ENCODE peak calls at places on chromosomes 16 and 17, in six cellular contexts. O, D, F, E, T and A are unnamed samples.

GRCh38 chr17:40321502-40322416 is 12.8 kb downstream of the RARA start:
- DNase-seq in O (peak; percentile 48), D (no peak), F (no peak), E (no peak), T (no peak), A (no peak)

GRCh38 chr16:46972971-46973456 is 460 bp downstream of the DNAJA2 start:
- DNase-seq in O (peak; percentile 56), D (no peak), F (no peak), E (no peak), T (peak; percentile 68), A (peak; percentile 12)

GRCh38 chr17:49525831-49526741 is 31.0 kb downstream of the NGFR start:
- DNase-seq in O (no peak), D (no peak), F (no peak), E (no peak), T (no peak), A (no peak)

GRCh38 chr16:57013268-57013667 is 23.9 kb downstream of the NLRC5 start:
- DNase-seq in O (no peak), D (no peak), F (no peak), E (no peak), T (no peak), A (no peak)

GRCh38 chr17:56939869-56940484 is 20.9 kb downstream of the COIL start:
- DNase-seq in O (no peak), D (no peak), F (no peak), E (peak; percentile 80), T (peak; percentile 79), A (peak; percentile 84)

GRCh38 chr17:6257339-6257738 is 177.6 kb downstream of the AIPL1 start:
- DNase-seq in O (no peak), D (no peak), F (no peak), E (no peak), T (no peak), A (peak; percentile 95)

GRCh38 chr16:70018254-70018653 is 67.1 kb downstream of the CLEC18A start:
- DNase-seq in O (no peak), D (no peak), F (no peak), E (peak; percentile 10), T (peak; percentile 72), A (peak; percentile 41)

GRCh38 chr17:9356488-9356911 is 219.1 kb downstream of the STX8 start:
- DNase-seq in O (no peak), D (no peak), F (peak; percentile 64), E (no peak), T (peak; percentile 48), A (no peak)

GRCh38 chr17:12395733-12396354 is 269.8 kb upstream of the MYOCD start:
- DNase-seq in O (no peak), D (no peak), F (no peak), E (peak; percentile 34), T (peak; percentile 29), A (peak; percentile 45)

GRCh38 chr16:49532243-49532870 is 158.8 kb downstream of the C16orf78 start:
- DNase-seq in O (no peak), D (no peak), F (no peak), E (no peak), T (no peak), A (no peak)

GRCh38 chr16:9845661-9846361 is 336.4 kb downstream of the GRIN2A start:
- DNase-seq in O (no peak), D (no peak), F (no peak), E (no peak), T (no peak), A (no peak)

GRCh38 chr17:15922586-15922985 is 22.3 kb upstream of the ADORA2B start:
- DNase-seq in O (no peak), D (no peak), F (no peak), E (no peak), T (no peak), A (no peak)

GRCh38 chr17:63695889-63696288 is 4.0 kb downstream of the LIMD2 start:
- DNase-seq in O (no peak), D (no peak), F (no peak), E (no peak), T (no peak), A (no peak)

GRCh38 chr16:19486744-19487325 is 35.1 kb downstream of the GDE1 start:
- DNase-seq in O (no peak), D (no peak), F (no peak), E (no peak), T (no peak), A (no peak)

GRCh38 chr16:84196727-84197486 is 6.0 kb downstream of the ADAD2 start:
- DNase-seq in O (no peak), D (no peak), F (no peak), E (no peak), T (no peak), A (no peak)

GRCh38 chr16:27318399-27319256 is 4.9 kb downstream of the IL4R start:
- DNase-seq in O (no peak), D (no peak), F (no peak), E (no peak), T (peak; percentile 56), A (no peak)

GRCh38 chr17:15981646-15982580 is 17.6 kb downstream of the ZSWIM7 start:
- DNase-seq in O (no peak), D (no peak), F (no peak), E (no peak), T (no peak), A (no peak)

GRCh38 chr17:40355123-40355803 is 9.3 kb downstream of the GJD3 start:
- DNase-seq in O (peak; percentile 83), D (no peak), F (no peak), E (peak; percentile 97), T (peak; percentile 69), A (peak; percentile 55)

GRCh38 chr17:65694601-65695000 is 133.2 kb upstream of the AXIN2 start:
- DNase-seq in O (no peak), D (no peak), F (no peak), E (no peak), T (no peak), A (no peak)

GRCh38 chr17:65696739-65697394 is 135.4 kb upstream of the AXIN2 start:
- DNase-seq in O (no peak), D (no peak), F (no peak), E (no peak), T (no peak), A (peak; percentile 29)

GRCh38 chr17:65697661-65698060 is 136.2 kb upstream of the AXIN2 start:
- DNase-seq in O (no peak), D (no peak), F (no peak), E (no peak), T (no peak), A (no peak)

GRCh38 chr17:65699459-65699858 is 138.0 kb upstream of the AXIN2 start:
- DNase-seq in O (no peak), D (no peak), F (no peak), E (no peak), T (no peak), A (no peak)

DNA sequence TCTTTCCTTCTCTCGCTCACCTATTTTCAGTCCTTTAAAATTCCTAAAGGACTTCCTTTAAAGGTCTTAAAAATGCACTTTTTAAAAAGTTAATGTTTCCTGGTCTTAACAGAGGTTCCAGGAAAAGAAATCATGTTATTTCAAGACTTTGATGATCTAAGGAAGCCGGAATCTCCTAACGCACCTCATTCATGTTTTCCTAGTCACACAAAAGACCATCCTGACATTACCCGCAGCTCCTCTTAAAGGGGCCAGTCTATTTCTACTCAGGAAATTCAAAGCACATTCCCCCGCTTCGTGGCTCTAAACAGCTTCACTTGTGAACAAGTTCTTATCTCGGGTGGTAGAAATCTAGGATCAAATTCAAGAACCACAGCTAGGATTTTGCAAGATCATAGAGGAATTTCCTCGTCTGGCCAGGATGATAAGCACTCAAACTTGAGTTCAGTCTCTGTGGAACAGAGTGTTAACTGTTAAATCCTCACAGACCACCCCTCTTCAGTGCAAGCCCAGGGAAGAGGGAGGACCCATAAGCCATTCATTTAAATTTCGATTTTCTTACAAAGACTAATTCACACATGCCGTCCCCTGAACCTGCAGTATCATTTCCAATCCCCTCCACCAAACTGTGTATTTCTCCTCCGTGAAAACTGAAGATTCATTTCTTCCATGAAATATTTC is 137.1 kb upstream of the AXIN2 start:
- DNase-seq in O (no peak), D (no peak), F (no peak), E (no peak), T (no peak), A (no peak)
- H3K27ac ChIP-seq in O (no peak overlapping the region), D (peak overlapping the region; percentile 27), F (no peak overlapping the region), E (peak overlapping the region; percentile 27), T (no peak overlapping the region), A (no peak overlapping the region)

GRCh38 chr17:46123607-46124006 is 69.6 kb downstream of the KANSL1 start:
- DNase-seq in O (no peak), D (no peak), F (no peak), E (no peak), T (no peak), A (no peak)
- H3K27ac ChIP-seq in O (no peak overlapping the region), D (no peak overlapping the region), F (no peak overlapping the region), E (no peak overlapping the region), T (no peak overlapping the region), A (no peak overlapping the region)

GRCh38 chr17:45308016-45308365 is 8.8 kb downstream of the MAP3K14 start:
- DNase-seq in O (no peak), D (no peak), F (no peak), E (no peak), T (no peak), A (no peak)

GRCh38 chr17:45306623-45307022 is 10.2 kb downstream of the MAP3K14 start:
- DNase-seq in O (no peak), D (no peak), F (no peak), E (no peak), T (no peak), A (no peak)

GRCh38 chr17:45307290-45308015 is 9.4 kb downstream of the MAP3K14 start:
- DNase-seq in O (peak; percentile 48), D (no peak), F (no peak), E (no peak), T (peak; percentile 77), A (no peak)

GRCh38 chr17:45305532-45306087 is 11.2 kb downstream of the MAP3K14 start:
- DNase-seq in O (no peak), D (no peak), F (no peak), E (no peak), T (no peak), A (no peak)

GRCh38 chr17:45306094-45306493 is 10.7 kb downstream of the MAP3K14 start:
- DNase-seq in O (no peak), D (no peak), F (no peak), E (no peak), T (no peak), A (no peak)
- H3K27ac ChIP-seq in O (no peak overlapping the region), D (peak overlapping the region; percentile 92), F (no peak overlapping the region), E (peak overlapping the region; percentile 77), T (no peak overlapping the region), A (no peak overlapping the region)

GRCh38 chr16:71564377-71564967 is 12.4 kb downstream of the TAT start:
- DNase-seq in O (no peak), D (no peak), F (no peak), E (no peak), T (no peak), A (no peak)
- H3K27ac ChIP-seq in O (peak overlapping the region; percentile 84), D (peak overlapping the region; percentile 42), F (peak overlapping the region; percentile 57), E (peak overlapping the region; percentile 75), T (peak overlapping the region; percentile 97), A (no peak overlapping the region)

GRCh38 chr17:27944546-27945332 is 51.6 kb upstream of the LYRM9 start:
- DNase-seq in O (no peak), D (no peak), F (no peak), E (no peak), T (no peak), A (no peak)

GRCh38 chr17:27938864-27939263 is 45.7 kb upstream of the LYRM9 start:
- DNase-seq in O (no peak), D (no peak), F (no peak), E (no peak), T (no peak), A (no peak)

GRCh38 chr17:27940503-27940902 is 47.3 kb upstream of the LYRM9 start:
- DNase-seq in O (peak; percentile 29), D (no peak), F (no peak), E (no peak), T (no peak), A (no peak)

GRCh38 chr17:27937026-27937546 is 43.9 kb upstream of the LYRM9 start:
- DNase-seq in O (no peak), D (no peak), F (no peak), E (no peak), T (no peak), A (no peak)

GRCh38 chr17:27939489-27940465 is 46.6 kb upstream of the LYRM9 start:
- DNase-seq in O (no peak), D (no peak), F (no peak), E (no peak), T (peak; percentile 8), A (no peak)
- H3K27ac ChIP-seq in O (no peak overlapping the region), D (no peak overlapping the region), F (peak overlapping the region; percentile 67), E (no peak overlapping the region), T (no peak overlapping the region), A (no peak overlapping the region)